ENCODE peak calls at places on chromosome 20, in ten cellular contexts. X is endodermal cell, L is ovary, R is sigmoid colon, M is pancreas, S is testis, D is colonic mucosa, T is fibroblast of lung, O is body of pancreas, Q is heart left ventricle. J is an unnamed sample.

GRCh38 chr20:45934046-45934586 is 367 bp upstream of the PCIF1 start:
- DNase-seq in X (peak; percentile 81), L (no peak), R (peak; percentile 90), M (peak; percentile 71), S (peak; percentile 73), D (peak; percentile 71), T (peak; percentile 51), O (peak; percentile 54), Q (peak; percentile 74), J (no peak)

GRCh38 chr20:3572151-3572550 is 91.0 kb downstream of the GFRA4 start:
- DNase-seq in X (no peak), L (no peak), R (no peak), M (no peak), S (no peak), D (no peak), T (no peak), O (no peak), Q (no peak), J (no peak)

GRCh38 chr20:34710861-34711574 is 6.9 kb downstream of the TP53INP2 start:
- DNase-seq in X (no peak), L (no peak), R (no peak), M (no peak), S (no peak), D (no peak), T (no peak), O (no peak), Q (no peak), J (no peak)

GRCh38 chr20:44833437-44833836 is 23.1 kb upstream of the RIMS4 start:
- DNase-seq in X (no peak), L (no peak), R (no peak), M (no peak), S (no peak), D (no peak), T (no peak), O (no peak), Q (no peak), J (no peak)

GRCh38 chr20:3738109-3739053 is 5.9 kb downstream of the HSPA12B start:
- DNase-seq in X (no peak), L (no peak), R (no peak), M (no peak), S (no peak), D (no peak), T (no peak), O (no peak), Q (no peak), J (no peak)

GRCh38 chr20:25280051-25280573 is 32.2 kb downstream of the PYGB start:
- DNase-seq in X (no peak), L (no peak), R (peak; percentile 82), M (peak; percentile 34), S (peak; percentile 17), D (no peak), T (no peak), O (peak; percentile 87), Q (peak; percentile 11), J (no peak)

GRCh38 chr20:60139663-60140446 is 181.6 kb downstream of the CDH26 start:
- DNase-seq in X (no peak), L (no peak), R (no peak), M (no peak), S (no peak), D (no peak), T (no peak), O (no peak), Q (no peak), J (no peak)

GRCh38 chr20:34549291-34549928 is 9.1 kb upstream of the MAP1LC3A start:
- DNase-seq in X (peak; percentile 92), L (no peak), R (no peak), M (peak; percentile 35), S (no peak), D (peak; percentile 70), T (no peak), O (peak; percentile 67), Q (no peak), J (no peak)

GRCh38 chr20:47377122-47377722 is 20.7 kb upstream of the ZMYND8 start:
- DNase-seq in X (no peak), L (no peak), R (no peak), M (no peak), S (no peak), D (no peak), T (no peak), O (no peak), Q (no peak), J (no peak)
- TF ChIP-seq CTCF in X (peak; percentile 51), L (no peak), R (no peak), M (no peak), S (no peak), D (no peak), T (no peak), O (no peak), Q (no peak), J (no peak)

GRCh38 chr20:22524393-22525015 is 59.9 kb downstream of the FOXA2 start:
- DNase-seq in X (no peak), L (no peak), R (no peak), M (no peak), S (no peak), D (no peak), T (no peak), O (peak; percentile 27), Q (no peak), J (no peak)

GRCh38 chr20:22523128-22523498 is 61.3 kb downstream of the FOXA2 start:
- DNase-seq in X (no peak), L (no peak), R (no peak), M (no peak), S (no peak), D (no peak), T (no peak), O (no peak), Q (no peak), J (no peak)

GRCh38 chr20:22523499-22524392 is 60.6 kb downstream of the FOXA2 start:
- DNase-seq in X (no peak), L (no peak), R (no peak), M (peak; percentile 52), S (no peak), D (peak; percentile 65), T (no peak), O (peak; percentile 65), Q (no peak), J (no peak)

GRCh38 chr20:22520381-22520780 is 64.0 kb downstream of the FOXA2 start:
- DNase-seq in X (no peak), L (no peak), R (no peak), M (no peak), S (no peak), D (no peak), T (no peak), O (no peak), Q (no peak), J (no peak)

GRCh38 chr20:22522701-22523100 is 61.7 kb downstream of the FOXA2 start:
- DNase-seq in X (no peak), L (no peak), R (no peak), M (no peak), S (no peak), D (no peak), T (no peak), O (no peak), Q (no peak), J (no peak)
- H3K27ac ChIP-seq in X (no peak overlapping the region), L (no peak overlapping the region), R (no peak overlapping the region), M (peak overlapping the region; percentile 90), S (no peak overlapping the region), D (peak overlapping the region; percentile 53), T (no peak overlapping the region), O (peak overlapping the region; percentile 82), Q (no peak overlapping the region), J (no peak overlapping the region)

DNA sequence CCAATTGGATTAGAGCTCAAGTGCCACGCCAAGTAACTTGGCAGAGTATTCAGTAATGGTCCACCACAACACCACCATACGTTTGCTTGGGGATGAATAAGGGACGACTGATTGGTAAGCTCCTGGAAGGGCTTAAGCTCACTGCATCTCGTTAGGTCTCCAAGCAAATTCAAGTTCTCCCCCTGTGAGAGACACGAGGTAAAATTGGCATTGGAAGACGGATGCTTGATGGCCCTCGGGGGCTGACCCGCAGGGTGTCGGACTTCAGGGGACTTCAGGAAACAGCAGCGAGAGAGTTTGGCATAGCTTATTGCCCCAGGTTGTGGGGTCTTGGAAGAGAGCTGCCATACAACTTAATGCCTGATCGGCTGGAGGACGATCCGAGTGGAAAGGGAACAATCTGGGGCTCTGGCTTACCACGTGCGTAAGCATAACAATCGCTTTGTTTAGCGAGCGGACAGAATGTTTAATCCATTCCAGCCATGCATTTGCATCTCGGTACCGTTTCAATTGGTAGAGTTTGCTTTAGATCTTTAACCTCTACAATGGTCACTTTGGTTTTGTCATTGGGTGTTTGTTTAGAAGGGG is 4.8 kb upstream of the ZNFX1 start:
- DNase-seq in X (peak; percentile 50), L (no peak), R (no peak), M (no peak), S (no peak), D (no peak), T (no peak), O (no peak), Q (no peak), J (no peak)
- H3K9me3 ChIP-seq in X (peaks cover 56% of the 10 kb centered on the region), L (peaks cover 41% of the 10 kb centered on the region), R (peaks cover 24% of the 10 kb centered on the region), M (no peaks in the 10 kb centered on the region), S (no peaks in the 10 kb centered on the region), D (no peaks in the 10 kb centered on the region), T (peaks cover 16% of the 10 kb centered on the region), O (peaks cover 35% of the 10 kb centered on the region), Q (peaks cover 58% of the 10 kb centered on the region), J (peaks cover 48% of the 10 kb centered on the region)

DNA sequence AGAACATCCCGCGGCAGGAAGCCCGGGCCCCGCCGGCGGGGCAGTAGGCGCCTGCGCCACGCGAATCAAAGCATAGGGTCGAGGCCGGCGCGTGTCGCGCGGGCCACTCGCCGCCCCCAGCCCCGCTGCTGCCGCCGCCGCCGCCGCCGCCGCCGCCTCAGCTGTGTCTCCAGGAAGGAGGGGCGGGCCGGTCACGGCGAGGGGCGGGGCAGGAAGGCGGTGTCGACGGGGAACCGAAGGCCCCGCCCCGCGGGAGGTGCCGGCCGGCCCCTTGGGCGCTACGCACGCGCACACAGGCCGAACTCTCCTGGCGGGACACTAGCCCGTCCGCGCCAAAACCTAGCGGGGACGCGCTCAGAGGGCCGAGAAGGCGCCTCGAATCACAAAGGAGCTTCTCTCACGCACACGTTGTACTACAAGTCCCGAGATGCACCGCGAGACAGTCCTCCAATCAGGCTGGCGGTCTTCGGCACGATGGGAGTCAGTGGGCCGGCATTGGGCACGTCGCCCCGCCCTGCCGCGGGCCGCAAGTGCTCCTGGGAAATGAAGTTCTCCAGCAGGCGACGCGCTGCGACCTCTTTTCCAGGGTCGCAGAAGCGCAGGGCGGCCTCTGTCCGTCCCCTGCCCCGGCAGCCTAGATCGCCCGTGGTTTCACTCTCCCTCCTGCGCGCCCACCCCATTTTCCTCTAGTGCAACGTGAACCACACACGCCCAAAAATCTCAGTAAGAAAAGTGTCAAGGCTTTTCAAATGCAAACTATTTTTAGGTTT is at the start of gene RALGAPA2:
- DNase-seq in X (peak; percentile 99), L (peak; percentile 97), R (peak; percentile 99), M (peak; percentile 97), S (peak; percentile 99), D (peak; percentile 97), T (peak; percentile 99), O (peak; percentile 98), Q (peak; percentile 98), J (peak; percentile 95)
- TF ChIP-seq CTCF in X (no peak), L (no peak), R (no peak), M (no peak), S (no peak), D (no peak), T (no peak), O (peak; percentile 28), Q (no peak), J (no peak)